ENCODE peak calls at places on chromosomes 4 and X, in five cellular contexts. H, N, Z, F and Q are unnamed samples.

GRCh38 chr4:187118731-187119130 is 395.1 kb upstream of the FAT1 start:
- DNase-seq in N (no peak), H (no peak), Z (no peak), F (no peak), Q (no peak)

GRCh38 chrX:149570668-149571067 is 16.6 kb downstream of the MAGEA9B start:
- DNase-seq in Z (no peak), F (no peak), N (no peak), H (peak), Q (no peak)

GRCh38 chrX:49291615-49292337 is 11.7 kb upstream of the GAGE10 start:
- DNase-seq in F (peak), N (peak), Z (peak), H (no peak), Q (no peak)

GRCh38 chr4:158941321-158941720 is 161.6 kb upstream of the RAPGEF2 start:
- DNase-seq in N (no peak), Z (no peak), F (no peak), H (no peak), Q (no peak)

GRCh38 chr4:112127048-112127637 is 18.1 kb upstream of the FAM241A start:
- DNase-seq in N (no peak), F (no peak), Z (no peak), H (no peak), Q (no peak)

GRCh38 chr4:165502919-165503907 is 124.4 kb downstream of the CPE start:
- DNase-seq in N (no peak), H (no peak), Z (no peak), F (no peak), Q (no peak)

GRCh38 chr4:184752496-184753275 is 18.8 kb upstream of the CENPU start:
- DNase-seq in N (no peak), H (no peak), Z (no peak), F (no peak), Q (no peak)

GRCh38 chr4:73832651-73833237 is 3.7 kb upstream of the CXCL6 start:
- DNase-seq in H (no peak), Z (peak), N (no peak), F (no peak), Q (no peak)

GRCh38 chrX:4550018-4550417 is 836.6 kb upstream of the PRKX start:
- DNase-seq in Z (no peak), F (peak), H (no peak), N (no peak), Q (peak)

GRCh38 chrX:68428431-68428830 is 4.9 kb downstream of the OPHN1 start:
- DNase-seq in Z (no peak), N (no peak), F (no peak), H (no peak), Q (no peak)

GRCh38 chr4:7427326-7428260 is 7.1 kb downstream of the PSAPL1 start:
- DNase-seq in N (no peak), H (peak), F (no peak), Z (no peak), Q (no peak)

GRCh38 chrX:123959281-123960063 is 2.0 kb upstream of the STAG2 start:
- DNase-seq in H (peak), N (no peak), Z (peak), F (peak), Q (peak)

GRCh38 chr4:65592089-65592488 is 78.2 kb downstream of the EPHA5 start:
- DNase-seq in H (no peak), N (no peak), F (peak), Z (no peak), Q (no peak)

GRCh38 chr4:5203309-5203708 is 152.0 kb downstream of the STK32B start:
- DNase-seq in F (no peak), H (no peak), N (no peak), Z (no peak), Q (no peak)

GRCh38 chr4:128068927-128069326 is 7.8 kb downstream of the LARP1B start:
- DNase-seq in H (no peak), F (peak), Z (peak), N (no peak), Q (peak)

GRCh38 chrX:119690921-119691716 is 1.8 kb downstream of the SEPTIN6 start:
- DNase-seq in Z (peak), N (no peak), H (no peak), F (peak), Q (peak)

GRCh38 chr4:166846939-166847338 is 387.4 kb downstream of the SPOCK3 start:
- DNase-seq in N (no peak), Z (no peak), H (no peak), F (no peak), Q (no peak)

GRCh38 chr4:3304831-3305609 is 12.2 kb downstream of the RGS12 start:
- DNase-seq in F (no peak), Z (no peak), H (no peak), N (no peak), Q (no peak)

GRCh38 chr4:138609943-138610350 is 367.8 kb upstream of the SLC7A11 start:
- DNase-seq in Z (no peak), F (no peak), N (no peak), H (no peak), Q (no peak)

GRCh38 chr4:33369366-33369899 is 2649.3 kb downstream of the PCDH7 start:
- DNase-seq in F (no peak), H (no peak), N (no peak), Z (no peak), Q (no peak)

DNA sequence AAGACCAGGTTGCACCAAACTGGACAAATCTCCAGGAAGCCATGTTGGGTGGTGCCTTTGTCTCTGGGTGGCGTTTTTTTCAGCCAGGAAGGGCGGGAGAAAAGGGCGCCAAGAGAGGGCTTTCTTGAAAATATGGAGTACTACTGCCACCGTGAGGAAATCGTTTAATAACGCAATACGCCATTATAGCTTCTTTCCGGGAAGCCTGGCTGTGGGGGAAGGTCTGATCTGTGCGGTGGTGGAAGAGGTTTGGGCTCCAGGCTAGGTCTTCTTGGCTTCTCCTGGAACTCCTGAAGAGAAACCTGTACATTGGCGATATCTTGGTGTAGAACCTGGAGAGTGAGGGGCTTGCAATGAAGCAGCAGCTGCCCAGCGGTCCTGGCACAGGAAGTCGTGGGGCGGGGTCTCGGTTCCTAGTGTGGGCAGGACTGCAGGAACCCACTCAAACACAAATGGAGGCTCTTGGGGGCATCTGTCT is 202.7 kb downstream of the OR13H1 start:
- DNase-seq in H (peak), Z (peak), N (no peak), F (no peak), Q (peak)
- TF ChIP-seq POLR2AphosphoS5 in H (peak), Z (no peak), N (no peak), F (no peak), Q (no peak)

GRCh38 chr4:101122019-101122418 is 225.3 kb downstream of the PPP3CA start:
- DNase-seq in N (no peak), H (no peak), F (no peak), Z (no peak), Q (no peak)
- H3K27ac ChIP-seq in N (no peak), H (no peak), F (no peak), Z (no peak), Q (no peak)

GRCh38 chr4:11543710-11544109 is 115.0 kb upstream of the HS3ST1 start:
- DNase-seq in H (no peak), F (no peak), Z (no peak), N (no peak), Q (no peak)
- TF ChIP-seq POLR2AphosphoS5 in H (no peak), F (no peak), Z (no peak), N (no peak), Q (no peak)

DNA sequence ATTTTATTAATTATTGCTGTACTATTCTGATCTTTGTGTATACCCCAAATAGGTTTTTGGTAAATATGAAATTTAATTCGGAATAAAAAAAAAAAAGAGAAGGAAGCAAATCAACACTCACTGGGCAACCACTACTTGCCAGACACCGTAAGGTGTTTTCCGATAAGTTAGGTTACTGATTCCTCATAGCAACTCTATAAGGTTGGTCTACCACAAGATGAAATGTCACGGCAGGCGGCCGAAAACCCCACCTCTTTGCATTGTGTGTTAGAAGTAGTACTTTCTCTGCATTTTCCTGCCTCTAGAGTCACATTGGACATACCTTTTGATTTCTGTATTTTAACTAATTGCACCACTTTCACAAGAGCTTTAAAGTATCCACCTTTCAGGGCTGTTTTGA is 44.5 kb upstream of the RASGEF1B start:
- DNase-seq in N (no peak), H (no peak), Z (no peak), F (no peak), Q (no peak)
- H3K27ac ChIP-seq in N (no peak), H (no peak), Z (no peak), F (no peak), Q (no peak)

DNA sequence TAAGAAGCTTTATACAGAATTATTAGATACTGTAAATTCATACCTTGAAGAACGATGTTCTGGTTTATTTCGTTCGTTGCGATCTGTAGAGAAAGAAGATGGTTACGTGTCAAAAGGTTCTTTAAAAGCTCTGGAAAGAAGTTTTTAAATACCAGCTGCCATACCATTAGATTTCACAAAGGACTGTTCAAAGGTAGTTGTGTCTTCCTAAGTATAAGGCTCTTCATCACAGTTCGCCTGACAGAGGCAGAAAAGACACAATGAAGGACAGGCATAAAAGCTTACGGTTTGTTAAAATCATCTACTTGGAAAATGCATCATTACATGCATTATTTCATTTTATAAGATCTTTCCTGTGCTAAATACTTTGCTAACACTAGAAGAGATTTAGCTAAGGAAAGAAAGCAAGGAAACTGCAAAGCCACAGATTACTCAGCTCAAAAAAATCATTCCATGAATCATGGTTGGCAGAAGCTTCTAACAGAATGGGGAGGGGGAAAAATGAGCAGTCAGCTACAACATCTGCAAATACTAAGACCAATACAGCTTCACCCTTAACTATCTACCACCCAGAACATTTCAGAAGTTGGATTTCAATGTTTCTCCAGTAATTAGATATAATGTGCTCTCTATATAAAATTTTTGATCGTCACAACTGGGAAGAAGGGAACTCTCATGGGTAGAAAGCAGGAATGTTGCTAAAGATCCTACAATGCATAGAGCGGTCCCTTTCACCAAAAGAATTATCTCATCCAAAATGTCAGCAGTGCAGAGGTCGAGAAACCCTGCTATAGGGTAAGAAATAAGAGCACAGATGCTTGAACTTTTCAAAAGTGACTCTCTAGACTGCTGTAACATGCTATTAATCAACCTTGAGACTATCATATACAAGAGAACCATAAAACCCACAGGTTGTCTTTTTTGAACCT is 50.7 kb upstream of the PRSS48 start:
- DNase-seq in F (no peak), Z (no peak), N (no peak), H (no peak), Q (no peak)
- TF ChIP-seq POLR2AphosphoS5 in F (no peak), Z (no peak), N (no peak), H (no peak), Q (no peak)